ENCODE peak calls at places on chromosomes 11 and 22, in four cellular contexts. W is sigmoid colon, M is ovary, F is left lung. A is an unnamed sample.

GRCh38 chr11:128054323-128054910 is 532.9 kb downstream of the ETS1 start:
- DNase-seq in W (no peak), M (no peak), F (no peak), A (no peak)

GRCh38 chr11:73266644-73267015 is 5.5 kb upstream of the P2RY6 start:
- DNase-seq in W (peak; percentile 48), M (no peak), F (no peak), A (no peak)

GRCh38 chr22:48630848-48631247 is 1196.8 kb downstream of the BRD1 start:
- DNase-seq in W (no peak), M (no peak), F (no peak), A (no peak)

GRCh38 chr22:29580200-29580810 is 608 bp downstream of the NIPSNAP1 start:
- DNase-seq in W (no peak), M (no peak), F (no peak), A (no peak)

GRCh38 chr11:48104562-48104924 is 112.1 kb upstream of the OR4B1 start:
- DNase-seq in W (no peak), M (no peak), F (no peak), A (no peak)

GRCh38 chr22:33952776-33953175 is 32.5 kb upstream of the LARGE1 start:
- DNase-seq in W (no peak), M (no peak), F (no peak), A (no peak)

GRCh38 chr22:24427500-24428164 is at the start of gene ADORA2A:
- DNase-seq in W (no peak), M (no peak), F (peak; percentile 70), A (peak; percentile 60)

GRCh38 chr22:19817561-19818263 is 37.0 kb downstream of the GNB1L start:
- DNase-seq in W (no peak), M (no peak), F (peak; percentile 59), A (no peak)

GRCh38 chr11:30333405-30333804 is 10.5 kb downstream of the ARL14EP start:
- DNase-seq in W (no peak), M (no peak), F (no peak), A (no peak)

GRCh38 chr11:68992743-68993255 is 12.0 kb upstream of the MRGPRD start:
- DNase-seq in W (peak; percentile 41), M (no peak), F (peak; percentile 12), A (no peak)

GRCh38 chr11:488992-489391 is 18.1 kb downstream of the RNH1 start:
- DNase-seq in W (no peak), M (no peak), F (no peak), A (no peak)

GRCh38 chr11:72208281-72208680 is 8.3 kb upstream of the FOLR2 start:
- DNase-seq in W (no peak), M (no peak), F (no peak), A (no peak)

GRCh38 chr22:49269371-49269770 is 558.3 kb downstream of the BRD1 start:
- DNase-seq in W (no peak), M (no peak), F (no peak), A (no peak)

GRCh38 chr11:80993561-80993960 is 1552.7 kb upstream of the TENM4 start:
- DNase-seq in W (no peak), M (no peak), F (no peak), A (no peak)

GRCh38 chr11:126645206-126645605 is 289.7 kb downstream of the ST3GAL4 start:
- DNase-seq in W (no peak), M (no peak), F (no peak), A (no peak)

GRCh38 chr11:69292221-69292648 is 1.7 kb upstream of the MYEOV start:
- DNase-seq in W (no peak), M (no peak), F (no peak), A (peak; percentile 22)

GRCh38 chr11:61102667-61103491 is 590 bp downstream of the CD5 start:
- DNase-seq in W (no peak), M (no peak), F (no peak), A (no peak)

GRCh38 chr11:12356944-12357655 is 20.3 kb upstream of the PARVA start:
- DNase-seq in W (no peak), M (no peak), F (no peak), A (no peak)

GRCh38 chr22:27989758-27990450 is 70.8 kb upstream of the PITPNB start:
- DNase-seq in W (peak; percentile 59), M (peak; percentile 10), F (no peak), A (no peak)

GRCh38 chr11:10900686-10901415 is 43.0 kb upstream of the ZBED5 start:
- DNase-seq in W (no peak), M (no peak), F (no peak), A (peak; percentile 2)

GRCh38 chr22:26481112-26481693 is 2.4 kb downstream of the HPS4 start:
- DNase-seq in W (no peak), M (no peak), F (no peak), A (no peak)

GRCh38 chr11:2434506-2435255 is 9.6 kb downstream of the TRPM5 start:
- DNase-seq in W (no peak), M (no peak), F (peak; percentile 4), A (no peak)

GRCh38 chr11:6568191-6568918 is 35.1 kb downstream of the RRP8 start:
- DNase-seq in W (peak; percentile 65), M (no peak), F (peak; percentile 56), A (no peak)

GRCh38 chr11:71139516-71140205 is 112.7 kb downstream of the SHANK2 start:
- DNase-seq in W (peak; percentile 78), M (no peak), F (peak; percentile 49), A (no peak)

GRCh38 chr11:2968501-2968900 is 23.6 kb downstream of the NAP1L4 start:
- DNase-seq in W (no peak), M (no peak), F (no peak), A (no peak)

GRCh38 chr11:126968915-126969314 is 31.7 kb downstream of the KIRREL3 start:
- DNase-seq in W (no peak), M (no peak), F (no peak), A (no peak)

GRCh38 chr11:120682026-120682649 is 170.6 kb downstream of the GRIK4 start:
- DNase-seq in W (no peak), M (no peak), F (no peak), A (no peak)

GRCh38 chr11:112730591-112730990 is 230.6 kb upstream of the NCAM1 start:
- DNase-seq in W (no peak), M (no peak), F (no peak), A (no peak)

GRCh38 chr11:45655347-45655756 is 10.1 kb downstream of the CHST1 start:
- DNase-seq in W (peak; percentile 84), M (peak; percentile 83), F (peak; percentile 71), A (peak; percentile 16)

DNA sequence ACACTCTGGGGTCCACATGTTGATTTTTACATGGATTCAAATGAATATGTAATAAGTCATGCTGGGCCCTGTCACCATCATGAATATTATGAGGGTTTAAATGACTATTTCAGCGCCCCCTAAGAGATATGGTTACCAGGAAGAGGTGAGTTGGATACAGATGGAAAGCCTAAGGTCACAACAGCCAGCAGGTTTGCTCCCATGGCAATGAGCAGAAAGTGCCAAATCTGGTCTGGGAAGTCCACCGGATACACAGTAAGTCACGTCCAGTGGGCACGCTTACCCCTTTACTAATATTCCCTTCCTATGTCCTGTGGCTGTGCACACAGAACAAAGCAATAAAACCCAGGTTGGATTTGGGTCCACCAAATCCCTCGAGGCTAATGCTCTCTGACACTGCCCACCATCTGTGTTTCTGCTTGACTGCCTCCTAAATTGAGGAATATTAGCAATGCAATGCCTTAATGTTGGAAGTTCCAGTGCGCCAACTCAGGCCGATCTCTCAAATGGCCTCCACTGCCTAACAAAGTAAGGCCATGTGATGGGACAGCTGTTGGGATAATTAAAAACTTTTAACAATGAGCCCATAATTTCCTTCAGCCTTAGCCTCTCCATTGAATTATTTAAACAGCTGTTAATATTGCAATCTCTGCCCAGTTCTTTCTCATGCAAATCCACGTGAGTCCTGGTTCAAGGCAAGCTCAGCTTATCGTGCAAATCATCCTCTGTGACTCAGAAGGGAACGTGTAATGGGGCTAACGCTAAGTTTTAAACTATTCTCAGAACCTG is 97.6 kb downstream of the SLC1A2 start:
- DNase-seq in W (no peak), M (no peak), F (no peak), A (no peak)
- H3K27ac ChIP-seq in W (no peak overlapping the region), M (no peak overlapping the region), F (no peak overlapping the region), A (no peak overlapping the region)

DNA sequence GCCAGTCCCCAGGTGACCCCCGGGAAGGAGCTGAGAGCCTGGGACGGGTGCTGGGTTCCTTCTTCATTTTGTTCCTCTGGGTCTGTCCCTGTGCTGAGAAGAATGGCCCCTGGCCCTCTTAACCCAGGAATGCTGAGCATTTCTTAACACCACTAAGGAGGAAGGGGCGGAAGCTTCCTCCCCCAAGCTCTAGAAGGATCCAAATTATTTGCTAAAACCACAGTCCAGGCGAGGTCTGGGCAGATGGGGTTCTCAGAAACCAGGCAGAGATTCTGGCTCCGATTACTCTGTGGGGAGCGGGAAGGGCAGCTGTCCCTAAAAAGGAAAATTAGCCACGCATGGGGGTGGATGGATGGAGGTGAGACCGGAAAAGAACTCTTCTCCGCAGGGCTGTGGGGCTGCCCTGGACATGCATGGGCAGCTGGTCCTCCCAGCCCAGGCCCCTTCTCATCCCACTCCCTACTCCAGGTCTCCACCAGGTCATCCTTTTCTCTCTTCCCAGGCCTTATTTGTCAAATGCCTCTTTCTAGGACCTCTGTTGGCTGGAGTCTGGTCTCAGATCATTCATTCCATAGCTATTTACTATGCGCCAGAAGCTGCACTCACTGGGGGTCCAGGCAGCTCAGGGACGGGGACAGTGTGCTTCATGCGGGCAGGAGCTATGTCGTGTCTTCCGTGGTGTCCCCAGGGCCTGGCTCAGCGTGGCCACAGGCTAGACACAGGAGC is 45.0 kb upstream of the MYH9 start:
- DNase-seq in W (no peak), M (no peak), F (no peak), A (no peak)
- H3K27ac ChIP-seq in W (no peak overlapping the region), M (no peak overlapping the region), F (peak overlapping the region; percentile 33), A (no peak overlapping the region)

GRCh38 chr22:37777122-37777687 is 30.5 kb upstream of the GCAT start:
- DNase-seq in W (peak; percentile 83), M (peak; percentile 58), F (peak; percentile 72), A (no peak)
- H3K27ac ChIP-seq in W (peak overlapping the region; percentile 31), M (no peak overlapping the region), F (no peak overlapping the region), A (no peak overlapping the region)

GRCh38 chr11:96294289-96294688 is 48.7 kb downstream of the MAML2 start:
- DNase-seq in W (no peak), M (no peak), F (no peak), A (no peak)
- H3K27ac ChIP-seq in W (peak overlapping the region; percentile 50), M (no peak overlapping the region), F (peak overlapping the region; percentile 46), A (no peak overlapping the region)

DNA sequence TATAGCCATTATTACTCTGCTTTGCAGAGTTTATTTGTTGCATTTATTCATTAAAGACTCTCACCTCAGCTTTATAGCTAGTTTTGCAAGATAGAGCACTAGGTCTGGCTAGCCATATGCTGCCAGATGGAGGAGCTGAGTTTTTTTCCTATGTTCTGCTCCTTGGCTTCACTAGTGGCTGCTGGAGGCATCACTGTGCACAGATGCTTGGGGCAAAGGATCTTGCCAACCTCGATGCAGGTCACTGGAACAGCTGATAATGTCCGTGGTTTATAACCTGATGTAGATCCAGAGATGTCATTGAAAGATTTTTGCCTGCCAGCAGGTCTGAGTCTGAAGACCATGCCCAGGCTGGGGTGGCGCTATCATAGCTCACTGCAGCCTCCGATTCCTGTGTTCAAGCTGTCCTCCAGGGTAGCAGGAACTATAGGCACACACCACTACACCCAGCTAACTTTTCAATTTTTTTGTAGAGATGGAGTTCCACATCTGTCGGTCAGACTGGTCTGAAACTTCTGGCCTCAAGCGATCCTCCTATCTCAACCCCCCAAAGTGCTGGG is 63.2 kb downstream of the PACS1 start:
- DNase-seq in W (no peak), M (no peak), F (no peak), A (no peak)
- H3K27ac ChIP-seq in W (no peak overlapping the region), M (no peak overlapping the region), F (no peak overlapping the region), A (no peak overlapping the region)

A was measured in HL-60.